ENCODE peak calls at places on chromosomes 4 and X, in four cellular contexts. One of them, this sample, is unnamed.

GRCh38 chr4:38562751-38563198 is 101.2 kb upstream of the KLF3 start:
- DNase-seq in HepG2: peak; percentile 18
- DNase-seq in H1: no peak
- DNase-seq in GM12878: no peak
- DNase-seq in this sample: no peak

GRCh38 chr4:110518889-110519490 is 43.0 kb downstream of the ENPEP start:
- DNase-seq in H1: no peak
- DNase-seq in HepG2: peak; percentile 12
- DNase-seq in GM12878: no peak
- DNase-seq in this sample: peak; percentile 20

GRCh38 chr4:109752545-109752944 is 22.7 kb upstream of the PLA2G12A start:
- DNase-seq in HepG2: no peak
- DNase-seq in GM12878: no peak
- DNase-seq in H1: no peak
- DNase-seq in this sample: no peak

GRCh38 chr4:2936773-2937145 is 26.4 kb downstream of the NOP14 start:
- DNase-seq in GM12878: peak; percentile 53
- DNase-seq in H1: no peak
- DNase-seq in HepG2: no peak
- DNase-seq in this sample: peak; percentile 56

GRCh38 chr4:4423706-4424498 is 37.0 kb downstream of the NSG1 start:
- DNase-seq in H1: peak; percentile 43
- DNase-seq in GM12878: no peak
- DNase-seq in HepG2: no peak
- DNase-seq in this sample: no peak

GRCh38 chr4:94015956-94016355 is 187.4 kb downstream of the ATOH1 start:
- DNase-seq in GM12878: no peak
- DNase-seq in H1: no peak
- DNase-seq in HepG2: no peak
- DNase-seq in this sample: no peak

GRCh38 chr4:1130318-1131186 is 17.2 kb upstream of the RNF212 start:
- DNase-seq in GM12878: peak; percentile 57
- DNase-seq in H1: peak; percentile 84
- DNase-seq in HepG2: peak; percentile 56
- DNase-seq in this sample: peak; percentile 83

GRCh38 chr4:155761916-155762315 is 3.1 kb downstream of the GUCY1B1 start:
- DNase-seq in HepG2: no peak
- DNase-seq in H1: no peak
- DNase-seq in GM12878: no peak
- DNase-seq in this sample: no peak

GRCh38 chr4:47669946-47670345 is 167.9 kb downstream of the CORIN start:
- DNase-seq in H1: no peak
- DNase-seq in HepG2: no peak
- DNase-seq in GM12878: no peak
- DNase-seq in this sample: no peak

GRCh38 chr4:116020141-116020722 is 906.8 kb upstream of the NDST4 start:
- DNase-seq in HepG2: no peak
- DNase-seq in H1: no peak
- DNase-seq in GM12878: no peak
- DNase-seq in this sample: no peak

GRCh38 chr4:114156371-114156770 is 176.9 kb upstream of the ARSJ start:
- DNase-seq in H1: no peak
- DNase-seq in GM12878: no peak
- DNase-seq in HepG2: no peak
- DNase-seq in this sample: no peak

GRCh38 chrX:33324099-33324498 is 112.8 kb upstream of the DMD start:
- DNase-seq in GM12878: no peak
- DNase-seq in H1: no peak
- DNase-seq in HepG2: no peak
- DNase-seq in this sample: peak; percentile 7

GRCh38 chr4:102321260-102321991 is 23.9 kb downstream of the SLC39A8 start:
- DNase-seq in H1: no peak
- DNase-seq in HepG2: no peak
- DNase-seq in GM12878: peak; percentile 63
- DNase-seq in this sample: no peak

GRCh38 chr4:17781072-17781830 is at the start of gene FAM184B:
- DNase-seq in H1: peak; percentile 70
- DNase-seq in HepG2: no peak
- DNase-seq in GM12878: no peak
- DNase-seq in this sample: no peak

GRCh38 chr4:26871611-26872010 is 11.0 kb downstream of the STIM2 start:
- DNase-seq in HepG2: no peak
- DNase-seq in GM12878: no peak
- DNase-seq in H1: no peak
- DNase-seq in this sample: no peak

GRCh38 chr4:184417802-184418511 is 56.4 kb downstream of the IRF2 start:
- DNase-seq in GM12878: peak; percentile 78
- DNase-seq in HepG2: peak; percentile 27
- DNase-seq in H1: no peak
- DNase-seq in this sample: peak; percentile 43

GRCh38 chr4:152957437-152958185 is 21.5 kb downstream of the FHDC1 start:
- DNase-seq in HepG2: no peak
- DNase-seq in H1: no peak
- DNase-seq in GM12878: no peak
- DNase-seq in this sample: peak; percentile 47

GRCh38 chr4:147334478-147334877 is 146.4 kb upstream of the EDNRA start:
- DNase-seq in H1: no peak
- DNase-seq in HepG2: no peak
- DNase-seq in GM12878: no peak
- DNase-seq in this sample: no peak

GRCh38 chr4:74023709-74024108 is 14.8 kb downstream of the CXCL3 start:
- DNase-seq in GM12878: no peak
- DNase-seq in HepG2: no peak
- DNase-seq in H1: no peak
- DNase-seq in this sample: no peak

GRCh38 chr4:98181815-98182214 is 38.5 kb upstream of the STPG2 start:
- DNase-seq in HepG2: no peak
- DNase-seq in H1: no peak
- DNase-seq in GM12878: no peak
- DNase-seq in this sample: no peak

GRCh38 chrX:56792270-56793111 is 63.4 kb downstream of the NBDY start:
- DNase-seq in H1: no peak
- DNase-seq in HepG2: no peak
- DNase-seq in GM12878: no peak
- DNase-seq in this sample: no peak

GRCh38 chr4:116618638-116619037 is 466.7 kb downstream of the TRAM1L1 start:
- DNase-seq in GM12878: no peak
- DNase-seq in H1: no peak
- DNase-seq in HepG2: no peak
- DNase-seq in this sample: no peak

GRCh38 chr4:55447826-55448225 is 52.1 kb downstream of the TMEM165 start:
- DNase-seq in GM12878: no peak
- DNase-seq in H1: no peak
- DNase-seq in HepG2: no peak
- DNase-seq in this sample: no peak

GRCh38 chr4:151325320-151326246 is at the start of gene SH3D19:
- DNase-seq in H1: peak; percentile 75
- DNase-seq in HepG2: peak; percentile 99
- DNase-seq in GM12878: no peak
- DNase-seq in this sample: no peak
- H3K9ac ChIP-seq in H1: peak within 1 kb of the TSS; percentile 86
- H3K9ac ChIP-seq in HepG2: peak within 1 kb of the TSS; percentile 99
- H3K9ac ChIP-seq in GM12878: no peak within 1 kb of the TSS
- H3K9ac ChIP-seq in this sample: no peak within 1 kb of the TSS

DNA sequence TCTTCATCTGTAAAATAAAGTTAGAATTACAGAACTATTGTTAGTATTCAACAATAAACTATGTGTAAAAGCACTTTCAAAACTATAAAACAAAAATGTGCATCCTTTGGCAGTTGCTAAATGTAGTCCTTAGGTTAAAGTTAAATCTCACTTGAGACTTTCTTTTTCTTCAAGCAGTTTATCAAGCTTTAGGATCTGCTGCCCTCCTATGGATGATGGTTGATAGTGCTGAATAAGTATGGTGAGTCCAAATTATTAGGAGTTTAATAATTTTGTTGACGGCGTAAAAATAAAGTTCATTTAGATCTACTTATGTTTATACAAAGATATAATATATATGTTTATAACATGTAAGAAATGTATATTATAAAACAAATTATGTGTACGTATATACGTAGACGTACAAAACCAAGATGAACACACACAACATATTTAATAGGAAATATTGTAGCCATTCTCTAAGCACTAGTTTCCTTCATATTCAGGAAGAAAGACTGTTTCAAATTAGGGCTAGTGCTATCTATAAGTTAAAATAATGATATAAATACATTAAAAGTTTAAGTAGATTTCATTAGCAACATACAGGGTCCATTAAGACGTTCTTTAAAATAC is 22.3 kb downstream of the UGT2A2 start:
- DNase-seq in H1: no peak
- DNase-seq in HepG2: peak; percentile 40
- DNase-seq in GM12878: no peak
- DNase-seq in this sample: peak; percentile 1
- TF ChIP-seq BRCA1 in H1: no peak
- TF ChIP-seq BRCA1 in HepG2: no peak
- TF ChIP-seq BRCA1 in GM12878: no peak
- TF ChIP-seq BRCA1 in this sample: no peak

GRCh38 chr4:186108391-186108790 is 3.9 kb downstream of the FAM149A start:
- DNase-seq in GM12878: no peak
- DNase-seq in H1: no peak
- DNase-seq in HepG2: no peak
- DNase-seq in this sample: no peak
- TF ChIP-seq SIN3A in GM12878: no peak
- TF ChIP-seq SIN3A in H1: no peak
- TF ChIP-seq SIN3A in HepG2: no peak
- TF ChIP-seq SIN3A in this sample: no peak

DNA sequence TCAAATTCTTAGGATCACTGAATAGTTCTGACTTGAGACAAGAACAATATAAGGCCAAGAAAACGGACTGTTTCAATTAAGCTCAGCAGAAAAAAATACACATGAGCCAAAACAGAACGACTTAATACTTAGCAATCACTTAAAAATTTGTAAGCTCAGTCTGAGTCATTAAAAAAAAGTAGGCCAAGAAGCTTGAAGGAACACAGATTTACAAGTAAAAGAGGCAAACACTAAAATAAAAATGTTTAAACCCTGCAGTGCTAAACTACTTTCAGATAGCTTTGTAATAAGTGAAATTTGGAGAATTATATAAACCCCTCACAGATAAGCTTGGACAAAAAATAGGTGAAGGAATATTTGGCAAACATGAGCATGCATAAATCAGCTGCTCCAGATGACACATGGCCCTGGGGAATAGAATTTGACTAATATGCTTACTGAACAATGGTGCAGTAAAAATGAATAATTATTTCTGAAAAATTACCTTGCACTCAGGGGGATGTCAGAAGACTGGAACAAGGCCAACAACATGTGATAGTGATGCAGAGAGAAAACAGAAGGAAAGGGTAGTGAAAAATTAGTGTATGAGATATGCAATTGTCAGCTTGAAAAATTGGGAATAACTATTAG is 49.6 kb downstream of the LNX1 start:
- DNase-seq in GM12878: no peak
- DNase-seq in HepG2: no peak
- DNase-seq in H1: no peak
- DNase-seq in this sample: no peak
- H3K9ac ChIP-seq in GM12878: no peak overlapping the region
- H3K9ac ChIP-seq in HepG2: no peak overlapping the region
- H3K9ac ChIP-seq in H1: no peak overlapping the region
- H3K9ac ChIP-seq in this sample: no peak overlapping the region

DNA sequence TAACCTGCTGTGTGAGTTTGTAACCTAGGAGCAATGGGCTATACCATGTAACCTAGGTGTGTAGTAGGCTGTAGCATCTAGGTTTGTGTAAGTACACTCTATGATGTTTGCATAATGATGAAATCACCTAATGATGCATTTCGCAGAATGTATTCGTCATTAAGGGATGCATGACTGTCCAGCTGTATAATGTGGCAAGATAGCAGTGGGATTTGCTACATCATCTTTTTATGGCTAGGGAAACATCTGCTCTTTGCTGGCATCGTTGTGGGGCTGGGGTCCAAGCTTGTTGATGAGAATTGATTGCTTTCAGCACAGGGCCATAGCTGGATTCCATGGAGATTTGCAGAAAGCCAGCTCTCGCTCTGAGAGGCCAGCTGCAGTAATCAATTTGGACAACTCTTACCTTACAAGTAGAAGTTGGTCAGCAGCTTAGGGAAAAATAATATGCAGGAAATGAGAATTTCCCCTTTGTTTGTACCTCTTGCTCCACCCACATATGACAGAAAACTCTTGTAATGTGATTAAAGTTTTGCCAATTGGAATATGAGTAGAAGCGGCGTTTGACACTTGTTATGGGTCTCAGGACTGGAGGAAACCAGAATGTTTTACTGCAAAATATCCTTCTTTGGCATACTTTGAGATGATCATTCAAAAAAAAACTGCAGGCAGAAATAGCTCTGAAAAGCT is 310.5 kb downstream of the RAPGEF2 start:
- DNase-seq in H1: no peak
- DNase-seq in GM12878: no peak
- DNase-seq in HepG2: no peak
- DNase-seq in this sample: no peak
- TF ChIP-seq BRCA1 in H1: no peak
- TF ChIP-seq BRCA1 in GM12878: no peak
- TF ChIP-seq BRCA1 in HepG2: no peak
- TF ChIP-seq BRCA1 in this sample: no peak